ENCODE peak calls at places on chromosomes 16 and 17, in six cellular contexts. One of them, this sample, is unnamed.

GRCh38 chr17:80779961-80780380 is 211.7 kb upstream of the CHMP6 start:
- DNase-seq in HCT116: no peak
- DNase-seq in HepG2: no peak
- DNase-seq in T47D: no peak
- DNase-seq in H1: no peak
- DNase-seq in SK-N-SH: peak; percentile 77
- DNase-seq in this sample: no peak

GRCh38 chr16:87359121-87359520 is 24.5 kb downstream of the FBXO31 start:
- DNase-seq in HCT116: no peak
- DNase-seq in HepG2: no peak
- DNase-seq in H1: no peak
- DNase-seq in T47D: no peak
- DNase-seq in SK-N-SH: no peak
- DNase-seq in this sample: no peak

GRCh38 chr17:49003557-49004511 is 6.6 kb downstream of the IGF2BP1 start:
- DNase-seq in HepG2: no peak
- DNase-seq in T47D: no peak
- DNase-seq in HCT116: no peak
- DNase-seq in H1: no peak
- DNase-seq in SK-N-SH: no peak
- DNase-seq in this sample: peak; percentile 61

GRCh38 chr17:17712268-17712924 is 31.1 kb downstream of the RAI1 start:
- DNase-seq in HepG2: no peak
- DNase-seq in SK-N-SH: no peak
- DNase-seq in T47D: no peak
- DNase-seq in HCT116: no peak
- DNase-seq in H1: no peak
- DNase-seq in this sample: no peak

GRCh38 chr16:27199747-27200146 is 3.6 kb upstream of the KDM8 start:
- DNase-seq in SK-N-SH: no peak
- DNase-seq in H1: no peak
- DNase-seq in HCT116: no peak
- DNase-seq in T47D: no peak
- DNase-seq in HepG2: no peak
- DNase-seq in this sample: no peak

GRCh38 chr17:65457183-65457582 is 104.3 kb downstream of the AXIN2 start:
- DNase-seq in HCT116: no peak
- DNase-seq in SK-N-SH: no peak
- DNase-seq in HepG2: no peak
- DNase-seq in H1: no peak
- DNase-seq in T47D: no peak
- DNase-seq in this sample: no peak

GRCh38 chr16:90083139-90083538 is 6.0 kb upstream of the PRDM7 start:
- DNase-seq in SK-N-SH: no peak
- DNase-seq in HepG2: no peak
- DNase-seq in HCT116: no peak
- DNase-seq in T47D: no peak
- DNase-seq in H1: no peak
- DNase-seq in this sample: no peak

GRCh38 chr16:17312100-17312732 is 158.5 kb downstream of the XYLT1 start:
- DNase-seq in T47D: no peak
- DNase-seq in SK-N-SH: no peak
- DNase-seq in HCT116: peak; percentile 73
- DNase-seq in H1: no peak
- DNase-seq in HepG2: no peak
- DNase-seq in this sample: no peak

GRCh38 chr17:59361916-59362810 is 30.7 kb downstream of the YPEL2 start:
- DNase-seq in T47D: no peak
- DNase-seq in H1: no peak
- DNase-seq in HepG2: no peak
- DNase-seq in SK-N-SH: no peak
- DNase-seq in HCT116: no peak
- DNase-seq in this sample: no peak
- TF ChIP-seq JUND in T47D: no peak
- TF ChIP-seq JUND in H1: no peak
- TF ChIP-seq JUND in HepG2: no peak
- TF ChIP-seq JUND in SK-N-SH: peak; percentile 93
- TF ChIP-seq JUND in HCT116: no peak
- TF ChIP-seq JUND in this sample: no peak

GRCh38 chr17:68463211-68463990 is 6.1 kb upstream of the WIPI1 start:
- DNase-seq in H1: no peak
- DNase-seq in HepG2: no peak
- DNase-seq in T47D: no peak
- DNase-seq in SK-N-SH: no peak
- DNase-seq in HCT116: no peak
- DNase-seq in this sample: no peak

GRCh38 chr17:68461589-68461988 is 4.3 kb upstream of the WIPI1 start:
- DNase-seq in HCT116: no peak
- DNase-seq in HepG2: no peak
- DNase-seq in H1: no peak
- DNase-seq in SK-N-SH: no peak
- DNase-seq in T47D: no peak
- DNase-seq in this sample: no peak

GRCh38 chr17:68461122-68461539 is 3.8 kb upstream of the WIPI1 start:
- DNase-seq in HepG2: no peak
- DNase-seq in T47D: no peak
- DNase-seq in HCT116: no peak
- DNase-seq in SK-N-SH: no peak
- DNase-seq in H1: no peak
- DNase-seq in this sample: no peak

GRCh38 chr17:68460715-68461114 is 3.4 kb upstream of the WIPI1 start:
- DNase-seq in H1: no peak
- DNase-seq in HCT116: no peak
- DNase-seq in T47D: no peak
- DNase-seq in SK-N-SH: no peak
- DNase-seq in HepG2: no peak
- DNase-seq in this sample: no peak

GRCh38 chr17:68462381-68463210 is 5.3 kb upstream of the WIPI1 start:
- DNase-seq in HCT116: peak; percentile 92
- DNase-seq in SK-N-SH: peak; percentile 83
- DNase-seq in H1: peak; percentile 49
- DNase-seq in HepG2: peak; percentile 88
- DNase-seq in T47D: peak; percentile 31
- DNase-seq in this sample: peak; percentile 80
- TF ChIP-seq JUND in HCT116: no peak
- TF ChIP-seq JUND in SK-N-SH: no peak
- TF ChIP-seq JUND in H1: no peak
- TF ChIP-seq JUND in HepG2: no peak
- TF ChIP-seq JUND in T47D: no peak
- TF ChIP-seq JUND in this sample: no peak

DNA sequence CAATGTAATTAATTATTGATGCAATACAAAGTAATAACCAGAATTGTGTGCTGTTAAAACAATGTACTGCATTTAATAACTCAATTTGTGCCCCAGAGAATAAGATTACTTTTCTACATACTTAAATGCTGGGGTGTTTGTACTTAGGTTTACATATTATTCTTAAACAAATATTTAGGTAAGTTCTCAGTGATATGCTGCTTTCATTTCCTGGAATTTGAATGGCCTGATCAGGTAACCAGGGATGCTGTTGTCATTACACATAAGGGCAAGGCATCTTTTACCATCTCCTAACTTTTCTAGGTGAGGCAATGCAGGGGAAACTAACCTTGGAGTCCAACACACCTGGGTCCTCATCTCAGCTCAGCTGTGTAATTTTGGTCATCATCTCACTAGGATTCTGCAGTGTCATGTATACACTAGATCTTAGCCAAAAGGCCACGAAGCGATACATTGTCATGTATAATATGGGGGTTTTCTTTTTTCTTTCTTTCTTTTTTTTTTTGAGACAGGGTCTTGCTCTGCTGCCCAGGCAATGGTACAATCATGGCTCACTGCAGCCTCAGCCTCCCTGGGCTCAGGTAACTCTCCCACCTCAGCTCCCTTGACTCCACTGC is 45.2 kb downstream of the MYO1D start:
- DNase-seq in SK-N-SH: no peak
- DNase-seq in HepG2: no peak
- DNase-seq in HCT116: no peak
- DNase-seq in H1: no peak
- DNase-seq in T47D: no peak
- DNase-seq in this sample: no peak
- TF ChIP-seq JUND in SK-N-SH: no peak
- TF ChIP-seq JUND in HepG2: no peak
- TF ChIP-seq JUND in HCT116: no peak
- TF ChIP-seq JUND in H1: no peak
- TF ChIP-seq JUND in T47D: no peak
- TF ChIP-seq JUND in this sample: no peak

GRCh38 chr17:45299311-45299710 is 17.5 kb downstream of the MAP3K14 start:
- DNase-seq in H1: no peak
- DNase-seq in HCT116: no peak
- DNase-seq in HepG2: no peak
- DNase-seq in T47D: no peak
- DNase-seq in SK-N-SH: peak; percentile 65
- DNase-seq in this sample: no peak
- TF ChIP-seq JUND in H1: no peak
- TF ChIP-seq JUND in HCT116: no peak
- TF ChIP-seq JUND in HepG2: no peak
- TF ChIP-seq JUND in T47D: no peak
- TF ChIP-seq JUND in SK-N-SH: no peak
- TF ChIP-seq JUND in this sample: no peak